ENCODE peak calls at places on chromosome 6, in six cellular contexts. S is neural crest cell, B is GM20000, K is B cell, M is HFFc6, X is nephron progenitor cell. R is an unnamed sample.

GRCh38 chr6:135358907-135359459 is 138.6 kb downstream of the AHI1 start:
- DNase-seq in S (no peak), B (no peak), K (no peak), M (peak; percentile 59), X (no peak), R (no peak)

GRCh38 chr6:4107873-4108272 is 27.5 kb downstream of the ECI2 start:
- DNase-seq in S (no peak), B (no peak), K (no peak), M (no peak), X (no peak), R (no peak)

GRCh38 chr6:104526383-104526782 is 333.3 kb downstream of the HACE1 start:
- DNase-seq in S (no peak), B (no peak), K (no peak), M (no peak), X (no peak), R (no peak)

GRCh38 chr6:116200619-116201249 is 53.1 kb downstream of the TSPYL4 start:
- DNase-seq in S (no peak), B (no peak), K (no peak), M (no peak), X (no peak), R (no peak)

GRCh38 chr6:11354019-11354418 is 121.6 kb upstream of the NEDD9 start:
- DNase-seq in S (no peak), B (peak; percentile 27), K (no peak), M (no peak), X (no peak), R (peak; percentile 11)

GRCh38 chr6:35977308-35977707 is 47.1 kb downstream of the SLC26A8 start:
- DNase-seq in S (no peak), B (no peak), K (no peak), M (no peak), X (no peak), R (no peak)

GRCh38 chr6:11223296-11223695 is 9.2 kb downstream of the NEDD9 start:
- DNase-seq in S (no peak), B (no peak), K (no peak), M (no peak), X (no peak), R (no peak)

GRCh38 chr6:108565893-108566292 is 5.2 kb downstream of the FOXO3 start:
- DNase-seq in S (no peak), B (peak; percentile 44), K (peak; percentile 65), M (peak; percentile 71), X (no peak), R (no peak)

GRCh38 chr6:146904596-146904995 is 299.6 kb upstream of the STXBP5 start:
- DNase-seq in S (no peak), B (no peak), K (no peak), M (no peak), X (no peak), R (no peak)

GRCh38 chr6:128491041-128491642 is 29.3 kb downstream of the PTPRK start:
- DNase-seq in S (no peak), B (no peak), K (no peak), M (no peak), X (no peak), R (no peak)

GRCh38 chr6:128483472-128484135 is 36.8 kb downstream of the PTPRK start:
- DNase-seq in S (no peak), B (no peak), K (no peak), M (no peak), X (no peak), R (no peak)

GRCh38 chr6:128482642-128483041 is 37.8 kb downstream of the PTPRK start:
- DNase-seq in S (no peak), B (no peak), K (no peak), M (no peak), X (no peak), R (no peak)

GRCh38 chr6:128487746-128488145 is 32.7 kb downstream of the PTPRK start:
- DNase-seq in S (no peak), B (no peak), K (no peak), M (peak; percentile 55), X (no peak), R (no peak)

GRCh38 chr6:128487055-128487454 is 33.3 kb downstream of the PTPRK start:
- DNase-seq in S (no peak), B (no peak), K (no peak), M (peak; percentile 7), X (no peak), R (no peak)
- TF ChIP-seq CTCF in S (peak; percentile 44), B (no peak), K (no peak), M (peak; percentile 60), X (peak; percentile 22), R (no peak)

GRCh38 chr6:76861403-76861802 is 601.9 kb downstream of the HTR1B start:
- DNase-seq in S (no peak), B (peak; percentile 9), K (no peak), M (no peak), X (peak; percentile 23), R (peak; percentile 38)
- TF ChIP-seq CTCF in S (peak; percentile 58), B (peak; percentile 39), K (no peak), M (peak; percentile 63), X (peak; percentile 37), R (peak; percentile 59)

DNA sequence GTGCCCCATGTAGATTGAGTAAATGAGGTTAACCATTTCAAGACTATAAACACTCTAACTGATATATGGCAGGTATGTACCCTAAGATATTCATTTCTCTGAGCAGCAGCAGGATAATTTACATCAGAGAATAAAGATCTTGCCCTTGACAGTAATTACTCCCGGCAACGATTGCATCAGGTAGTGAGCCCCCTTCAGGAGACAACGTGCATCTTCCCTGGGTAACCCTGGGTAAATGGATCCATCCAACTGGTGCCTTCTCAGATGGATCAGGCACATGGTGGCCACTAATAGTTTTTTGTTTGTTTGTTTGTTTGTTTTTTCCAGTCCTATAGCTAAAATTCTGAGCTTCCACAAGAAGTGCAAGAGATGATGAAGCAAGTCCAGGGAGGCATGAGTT is 469.4 kb upstream of the SLC35B3 start:
- DNase-seq in S (no peak), B (no peak), K (no peak), M (no peak), X (no peak), R (no peak)
- TF ChIP-seq CTCF in S (peak; percentile 43), B (peak; percentile 18), K (no peak), M (peak; percentile 10), X (peak; percentile 17), R (peak; percentile 35)

GRCh38 chr6:75932067-75932466 is 140.4 kb downstream of the IMPG1 start:
- DNase-seq in S (peak; percentile 58), B (peak; percentile 21), K (no peak), M (no peak), X (peak; percentile 73), R (peak; percentile 72)
- TF ChIP-seq CTCF in S (peak; percentile 74), B (peak; percentile 40), K (no peak), M (peak; percentile 63), X (peak; percentile 89), R (peak; percentile 48)

DNA sequence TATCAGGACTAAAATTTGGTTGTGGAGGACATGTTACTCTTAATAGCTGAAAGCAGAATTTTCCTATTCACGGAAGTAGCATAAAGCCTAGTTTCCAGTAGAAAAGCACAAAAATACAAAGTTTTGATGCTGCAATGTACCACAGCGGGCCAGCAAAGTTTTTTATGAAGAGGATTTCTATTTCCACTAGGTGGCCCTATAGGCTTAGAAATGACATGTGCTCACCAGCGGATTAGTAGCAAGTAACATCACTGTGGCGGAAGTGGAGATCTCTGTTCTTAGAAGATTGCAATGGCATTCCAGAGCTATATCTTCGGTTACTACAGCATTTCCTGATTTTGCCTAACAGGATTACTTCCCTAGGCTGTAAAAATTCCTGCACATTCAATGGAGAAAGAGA is 1219.0 kb upstream of the EYS start:
- DNase-seq in S (no peak), B (no peak), K (no peak), M (no peak), X (no peak), R (no peak)
- TF ChIP-seq CTCF in S (no peak), B (no peak), K (no peak), M (peak; percentile 39), X (no peak), R (no peak)

GRCh38 chr6:162856885-162857284 is 129.1 kb downstream of the PACRG start:
- DNase-seq in S (peak; percentile 45), B (no peak), K (no peak), M (peak; percentile 75), X (peak; percentile 26), R (peak; percentile 50)
- TF ChIP-seq CTCF in S (peak; percentile 69), B (no peak), K (no peak), M (peak; percentile 82), X (peak; percentile 51), R (peak; percentile 38)